ENCODE peak calls at places on chromosomes 2 and 18, in ten cellular contexts. N is lung, C is OCI-LY7, O is HL-60, G is Peyer's patch, H is fibroblast of pulmonary artery, Z is ovary, R is mesothelial cell of epicardium, T is GM23338, V is GM12865. E is an unnamed sample.

GRCh38 chr2:86066915-86067314 is 38.8 kb downstream of the POLR1A start:
- DNase-seq in O (no peak), T (no peak), V (no peak), C (no peak), Z (no peak), G (no peak), H (no peak), N (no peak), R (no peak), E (no peak)

GRCh38 chr2:147091448-147091847 is 753.4 kb upstream of the ACVR2A start:
- DNase-seq in V (no peak), C (no peak), N (no peak), O (no peak), R (no peak), H (no peak), T (no peak), Z (no peak), G (no peak), E (no peak)

GRCh38 chr2:65349863-65350262 is 82.5 kb downstream of the SPRED2 start:
- DNase-seq in C (peak), T (peak), O (no peak), R (peak), G (no peak), Z (peak), V (no peak), H (peak), N (no peak), E (peak)

GRCh38 chr2:19125876-19126275 is 232.5 kb downstream of the OSR1 start:
- DNase-seq in T (no peak), O (no peak), N (no peak), Z (no peak), C (no peak), V (no peak), R (no peak), H (no peak), G (no peak), E (no peak)

GRCh38 chr2:232137748-232138147 is 176.2 kb downstream of the DIS3L2 start:
- DNase-seq in V (no peak), R (no peak), C (peak), G (no peak), Z (no peak), O (peak), T (no peak), H (peak), N (no peak), E (no peak)

GRCh38 chr2:157032019-157032418 is 225.5 kb upstream of the GALNT5 start:
- DNase-seq in T (no peak), Z (no peak), O (no peak), G (no peak), V (no peak), R (no peak), H (peak), C (no peak), N (no peak), E (no peak)

GRCh38 chr2:44100351-44100750 is 68.3 kb upstream of the PPM1B start:
- DNase-seq in T (no peak), O (peak), V (peak), C (no peak), H (peak), Z (peak), R (no peak), G (no peak), N (peak), E (no peak)

GRCh38 chr18:9619545-9619944 is 5.2 kb upstream of the PPP4R1 start:
- DNase-seq in T (no peak), G (no peak), Z (no peak), O (no peak), N (no peak), C (no peak), V (peak), H (peak), R (no peak), E (no peak)

GRCh38 chr2:176139170-176139611 is 9.7 kb downstream of the HOXD8 start:
- DNase-seq in R (no peak), H (no peak), G (no peak), T (no peak), Z (peak), C (no peak), V (no peak), O (no peak), N (no peak), E (no peak)

GRCh38 chr2:196592331-196592911 is 47.1 kb upstream of the CCDC150 start:
- DNase-seq in R (peak), C (no peak), N (no peak), T (peak), H (peak), V (no peak), O (peak), Z (peak), G (no peak), E (peak)

GRCh38 chr18:55999641-56000040 is 411.6 kb upstream of the TCF4 start:
- DNase-seq in C (no peak), R (no peak), H (no peak), N (no peak), Z (no peak), T (peak), G (no peak), O (no peak), V (no peak), E (no peak)

GRCh38 chr2:226256709-226257401 is 542.8 kb downstream of the IRS1 start:
- DNase-seq in R (no peak), Z (no peak), G (no peak), T (no peak), H (peak), C (no peak), N (no peak), V (no peak), O (no peak), E (no peak)

GRCh38 chr18:60018801-60019462 is 119.1 kb downstream of the PMAIP1 start:
- DNase-seq in Z (no peak), V (no peak), N (no peak), H (peak), C (no peak), O (no peak), R (no peak), T (no peak), G (no peak), E (no peak)

GRCh38 chr2:238950551-238950950 is 102.7 kb downstream of the TWIST2 start:
- DNase-seq in C (no peak), H (no peak), N (peak), Z (no peak), T (no peak), G (no peak), V (no peak), O (no peak), R (no peak), E (no peak)

GRCh38 chr2:119367472-119368099 is 809 bp downstream of the DBI start:
- DNase-seq in H (peak), O (peak), G (peak), V (peak), R (no peak), N (peak), C (peak), Z (no peak), T (peak), E (peak)

GRCh38 chr2:113157108-113157896 is 16.5 kb upstream of the PSD4 start:
- DNase-seq in C (no peak), O (no peak), G (peak), N (peak), V (peak), Z (no peak), T (peak), H (no peak), R (peak), E (no peak)
- TF ChIP-seq CTCF in C (no peak), O (no peak), G (no peak), N (no peak), V (no peak), Z (no peak), T (no peak), H (no peak), R (no peak), E (no peak)

GRCh38 chr2:148568597-148568996 is 76.0 kb upstream of the EPC2 start:
- DNase-seq in N (no peak), R (no peak), V (no peak), G (no peak), Z (no peak), O (no peak), C (no peak), H (no peak), T (no peak), E (no peak)

GRCh38 chr2:148561389-148561788 is 83.2 kb upstream of the EPC2 start:
- DNase-seq in H (no peak), T (no peak), C (no peak), O (no peak), Z (no peak), V (no peak), R (no peak), N (no peak), G (no peak), E (no peak)

GRCh38 chr2:148567716-148568115 is 76.8 kb upstream of the EPC2 start:
- DNase-seq in Z (no peak), V (no peak), T (no peak), C (no peak), R (no peak), O (no peak), G (no peak), H (no peak), N (no peak), E (no peak)

GRCh38 chr2:148569221-148569620 is 75.3 kb upstream of the EPC2 start:
- DNase-seq in V (no peak), Z (no peak), O (no peak), C (no peak), G (no peak), N (no peak), R (no peak), H (no peak), T (no peak), E (no peak)

DNA sequence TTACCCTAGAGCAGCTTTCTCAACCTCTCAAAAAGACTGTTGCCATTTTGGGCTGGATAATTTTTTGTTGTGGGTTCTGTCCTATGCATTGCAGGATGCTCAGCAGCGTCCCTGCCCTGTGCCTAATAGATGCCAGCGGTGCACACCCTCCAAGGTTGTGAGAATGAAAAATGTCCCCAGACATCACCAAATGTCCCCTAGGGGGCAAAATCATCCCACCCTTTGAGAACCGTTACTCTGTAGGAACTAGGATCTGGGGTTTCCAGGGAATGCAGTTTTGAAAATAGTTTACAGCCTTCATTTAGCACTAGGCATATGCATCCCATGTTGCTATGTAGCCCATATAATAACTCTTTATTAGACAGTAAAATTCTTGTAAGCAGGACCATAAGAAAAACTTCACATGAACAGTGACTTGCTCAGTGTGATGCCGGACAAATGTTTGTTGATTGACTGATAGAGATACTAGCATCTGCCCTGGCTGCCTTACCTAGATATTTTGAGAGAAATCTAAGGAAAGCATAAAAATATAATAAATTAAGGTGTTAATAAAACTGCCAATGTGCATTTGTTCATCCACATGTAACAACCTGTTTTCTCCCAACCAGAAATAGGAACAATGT is 79.2 kb upstream of the EPC2 start:
- DNase-seq in R (no peak), T (peak), O (no peak), G (no peak), V (no peak), N (no peak), H (peak), Z (no peak), C (no peak), E (no peak)
- TF ChIP-seq CTCF in R (no peak), T (peak), O (no peak), G (no peak), V (no peak), N (no peak), H (peak), Z (no peak), C (peak), E (no peak)

DNA sequence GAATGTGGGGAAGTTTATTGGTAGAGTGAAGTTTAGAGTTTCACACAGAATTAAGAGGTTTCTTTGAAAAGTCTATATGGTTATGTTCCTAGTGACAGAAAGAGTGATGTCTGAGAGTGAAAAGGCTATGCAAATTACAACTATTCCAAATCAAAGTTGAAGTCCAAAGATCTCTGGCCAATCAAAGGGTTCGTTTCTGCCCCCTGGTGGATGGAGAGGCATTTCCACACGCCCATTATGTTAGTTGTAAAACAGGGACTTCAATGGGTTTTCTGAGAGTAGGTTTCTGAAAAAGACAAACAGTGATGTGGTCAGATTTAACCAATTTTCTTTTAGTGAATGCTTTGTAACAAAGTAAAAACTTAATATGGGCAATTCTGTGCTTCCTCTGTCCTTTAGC is 441.5 kb upstream of the POU3F3 start:
- DNase-seq in H (no peak), V (peak), O (peak), Z (no peak), R (no peak), N (peak), G (no peak), T (peak), C (peak), E (peak)
- TF ChIP-seq CTCF in H (no peak), V (peak), O (no peak), Z (no peak), R (peak), N (peak), G (peak), T (peak), C (peak), E (peak)

DNA sequence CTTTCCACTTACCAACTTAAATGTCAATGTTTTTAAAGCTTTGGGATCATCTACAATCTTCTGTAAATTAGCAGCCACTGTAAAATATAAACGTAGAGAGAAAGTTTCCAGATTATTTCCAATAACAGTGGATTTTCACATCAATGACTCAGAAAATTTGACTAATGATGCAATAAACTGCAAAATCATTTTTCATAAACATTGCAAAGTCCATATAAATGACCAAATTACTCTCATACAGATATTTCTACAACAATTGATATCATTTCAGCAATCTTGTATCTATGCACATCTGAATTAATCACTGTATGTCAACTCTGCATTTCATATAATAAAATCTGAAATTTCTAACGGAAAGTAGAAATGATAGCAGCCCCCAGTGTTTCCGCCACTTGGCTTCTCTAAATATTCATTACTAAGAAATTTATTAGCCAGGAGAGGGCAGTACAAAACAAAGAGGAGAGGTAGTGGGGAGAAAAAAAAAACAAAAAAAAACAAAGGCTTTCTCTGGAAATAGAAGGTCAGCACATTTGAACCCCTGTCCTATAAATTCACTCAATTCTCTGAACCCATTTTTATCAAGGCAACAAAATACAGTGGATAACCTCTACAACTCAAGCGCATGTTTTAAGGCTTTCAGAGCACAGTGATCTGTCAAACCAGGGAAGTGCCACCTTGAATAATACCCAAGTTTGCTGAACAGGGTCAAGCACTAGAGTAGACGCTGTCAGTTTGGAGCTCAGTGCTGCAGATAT is 282.6 kb downstream of the STK39 start:
- DNase-seq in Z (no peak), N (no peak), C (peak), O (no peak), T (peak), G (no peak), H (peak), R (no peak), V (no peak), E (no peak)
- TF ChIP-seq CTCF in Z (no peak), N (no peak), C (peak), O (no peak), T (peak), G (peak), H (peak), R (no peak), V (no peak), E (peak)

DNA sequence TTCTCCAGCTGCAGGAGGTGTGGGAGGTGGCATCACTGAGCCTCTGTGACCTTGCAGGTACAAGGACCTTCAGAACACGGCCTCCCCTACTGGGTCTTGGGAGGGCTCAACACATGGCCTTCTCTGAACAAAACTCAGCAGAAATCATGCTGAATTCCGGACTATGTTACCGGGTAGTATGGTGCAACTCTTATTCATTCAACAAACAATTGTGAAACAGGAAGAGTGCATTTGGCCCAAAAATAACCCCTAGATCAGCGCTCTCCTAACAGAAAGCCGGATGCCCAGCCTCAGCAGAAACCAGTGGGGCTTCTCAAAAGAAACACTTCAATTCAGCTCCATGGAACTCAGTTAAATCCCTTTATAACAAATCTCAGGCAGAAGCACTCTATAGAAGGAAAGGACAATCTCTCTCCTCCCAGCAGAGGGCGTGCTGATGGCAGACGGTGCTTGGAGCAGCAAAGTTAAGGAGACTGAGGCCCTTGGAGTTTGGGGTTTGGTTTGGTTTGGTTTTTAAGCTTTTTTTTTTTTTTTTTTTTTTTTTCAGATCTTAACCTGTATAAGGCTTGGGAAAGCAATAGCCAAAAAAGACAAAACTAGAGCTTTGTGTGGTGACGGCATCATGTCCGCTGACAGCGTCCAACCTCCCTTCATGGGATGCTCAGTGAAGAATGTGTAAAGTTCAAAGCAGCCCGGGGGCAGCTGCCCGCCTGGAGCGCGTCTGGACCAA is 104.2 kb upstream of the SALL3 start:
- DNase-seq in G (no peak), R (no peak), H (peak), T (peak), O (peak), Z (no peak), N (peak), C (peak), V (peak), E (no peak)
- TF ChIP-seq CTCF in G (no peak), R (peak), H (peak), T (peak), O (peak), Z (no peak), N (peak), C (peak), V (peak), E (peak)

GRCh38 chr18:22282311-22283235 is 113.2 kb downstream of the GATA6 start:
- DNase-seq in T (peak), Z (no peak), G (no peak), C (no peak), H (peak), O (no peak), N (no peak), V (no peak), R (no peak), E (no peak)
- TF ChIP-seq CTCF in T (no peak), Z (no peak), G (peak), C (no peak), H (peak), O (no peak), N (no peak), V (no peak), R (no peak), E (no peak)

GRCh38 chr18:52339891-52340371 is at the start of gene DCC:
- DNase-seq in C (no peak), R (no peak), V (peak), G (no peak), N (peak), T (peak), H (peak), Z (peak), O (peak), E (peak)
- TF ChIP-seq CTCF in C (no peak), R (peak), V (peak), G (peak), N (no peak), T (peak), H (peak), Z (no peak), O (no peak), E (peak)

GRCh38 chr2:171451074-171451473 is 17.0 kb downstream of the DCAF17 start:
- DNase-seq in G (no peak), N (no peak), V (no peak), Z (no peak), O (no peak), R (no peak), T (no peak), C (no peak), H (no peak), E (no peak)

GRCh38 chr2:171447675-171448074 is 13.6 kb downstream of the DCAF17 start:
- DNase-seq in R (no peak), H (no peak), Z (no peak), O (no peak), V (peak), G (no peak), T (peak), N (no peak), C (no peak), E (no peak)
- TF ChIP-seq CTCF in R (no peak), H (no peak), Z (no peak), O (no peak), V (peak), G (peak), T (peak), N (no peak), C (peak), E (no peak)